ENCODE peak calls at places on chromosomes 7 and 10, in seven cellular contexts. A is gastrocnemius medialis; W is neural crest cell; Z is natural killer cell; H is CD4-positive, alpha-beta T cell; C is IMR-90; U is coronary artery. N is an unnamed sample.

GRCh38 chr7:41885748-41886147 is 182.9 kb upstream of the INHBA start:
- DNase-seq in A (no peak), W (no peak), Z (no peak), H (no peak), C (peak), U (no peak), N (no peak)

GRCh38 chr10:100359529-100360150 is 12.6 kb downstream of the SCD start:
- DNase-seq in A (no peak), W (no peak), Z (no peak), H (no peak), C (no peak), U (no peak), N (no peak)

GRCh38 chr10:84354623-84355022 is 26.2 kb downstream of the CCSER2 start:
- DNase-seq in A (no peak), W (no peak), Z (no peak), H (no peak), C (no peak), U (no peak), N (no peak)

GRCh38 chr10:593016-593415 is 96.5 kb downstream of the DIP2C start:
- DNase-seq in A (no peak), W (no peak), Z (no peak), H (no peak), C (no peak), U (no peak), N (no peak)

GRCh38 chr7:1243964-1244416 is 11.3 kb downstream of the UNCX start:
- DNase-seq in A (no peak), W (no peak), Z (no peak), H (no peak), C (no peak), U (no peak), N (no peak)

GRCh38 chr10:81981724-81982123 is 106.7 kb downstream of the NRG3 start:
- DNase-seq in A (no peak), W (no peak), Z (no peak), H (no peak), C (no peak), U (no peak), N (no peak)

GRCh38 chr7:26356929-26357792 is 65.5 kb downstream of the SNX10 start:
- DNase-seq in A (no peak), W (no peak), Z (no peak), H (no peak), C (no peak), U (no peak), N (no peak)

GRCh38 chr10:69360485-69361302 is 56.0 kb downstream of the TACR2 start:
- DNase-seq in A (peak), W (no peak), Z (no peak), H (no peak), C (peak), U (peak), N (no peak)

GRCh38 chr10:129756912-129757861 is 206.9 kb downstream of the EBF3 start:
- DNase-seq in A (no peak), W (no peak), Z (no peak), H (no peak), C (no peak), U (no peak), N (no peak)

GRCh38 chr10:6009159-6009558 is 31.8 kb upstream of the IL15RA start:
- DNase-seq in A (no peak), W (no peak), Z (no peak), H (no peak), C (peak), U (no peak), N (no peak)

GRCh38 chr7:16028103-16028502 is 341.6 kb upstream of the MEOX2 start:
- DNase-seq in A (no peak), W (no peak), Z (no peak), H (no peak), C (peak), U (no peak), N (no peak)

GRCh38 chr7:27172823-27173411 is 1.2 kb downstream of the HOXA10 start:
- DNase-seq in A (peak), W (no peak), Z (no peak), H (no peak), C (no peak), U (no peak), N (peak)

GRCh38 chr10:12473491-12473890 is 124.1 kb downstream of the CAMK1D start:
- DNase-seq in A (no peak), W (no peak), Z (no peak), H (no peak), C (no peak), U (no peak), N (no peak)

GRCh38 chr7:156220701-156221100 is 408.4 kb upstream of the SHH start:
- DNase-seq in A (no peak), W (no peak), Z (no peak), H (no peak), C (no peak), U (peak), N (no peak)

GRCh38 chr7:128701062-128701785 is 29.1 kb downstream of the GARIN1A start:
- DNase-seq in A (no peak), W (no peak), Z (no peak), H (no peak), C (no peak), U (no peak), N (no peak)

GRCh38 chr10:47357911-47358310 is 9.7 kb downstream of the RBP3 start:
- DNase-seq in A (no peak), W (no peak), Z (no peak), H (no peak), C (no peak), U (peak), N (no peak)

GRCh38 chr7:99210265-99210970 is 2.5 kb upstream of the KPNA7 start:
- DNase-seq in A (no peak), W (no peak), Z (no peak), H (no peak), C (no peak), U (no peak), N (no peak)

GRCh38 chr7:147279516-147279915 is 1162.9 kb downstream of the CNTNAP2 start:
- DNase-seq in A (no peak), W (no peak), Z (no peak), H (no peak), C (no peak), U (no peak), N (no peak)

GRCh38 chr7:24980695-24981543 is 941 bp upstream of the OSBPL3 start:
- DNase-seq in A (no peak), W (no peak), Z (peak), H (peak), C (peak), U (no peak), N (no peak)

GRCh38 chr7:24978837-24979469 is 1.0 kb downstream of the OSBPL3 start:
- DNase-seq in A (no peak), W (peak), Z (peak), H (no peak), C (no peak), U (no peak), N (no peak)

GRCh38 chr7:24981544-24981951 is 1.6 kb upstream of the OSBPL3 start:
- DNase-seq in A (peak), W (peak), Z (peak), H (peak), C (peak), U (peak), N (no peak)

GRCh38 chr7:24979470-24979862 is 512 bp downstream of the OSBPL3 start:
- DNase-seq in A (peak), W (peak), Z (peak), H (peak), C (peak), U (no peak), N (peak)

GRCh38 chr7:24979863-24980694 is at the start of gene OSBPL3:
- DNase-seq in A (peak), W (peak), Z (peak), H (peak), C (peak), U (peak), N (peak)
- TF ChIP-seq CTCF in A (no peak), W (peak), Z (no peak), H (peak), C (peak), U (no peak), N (peak)

DNA sequence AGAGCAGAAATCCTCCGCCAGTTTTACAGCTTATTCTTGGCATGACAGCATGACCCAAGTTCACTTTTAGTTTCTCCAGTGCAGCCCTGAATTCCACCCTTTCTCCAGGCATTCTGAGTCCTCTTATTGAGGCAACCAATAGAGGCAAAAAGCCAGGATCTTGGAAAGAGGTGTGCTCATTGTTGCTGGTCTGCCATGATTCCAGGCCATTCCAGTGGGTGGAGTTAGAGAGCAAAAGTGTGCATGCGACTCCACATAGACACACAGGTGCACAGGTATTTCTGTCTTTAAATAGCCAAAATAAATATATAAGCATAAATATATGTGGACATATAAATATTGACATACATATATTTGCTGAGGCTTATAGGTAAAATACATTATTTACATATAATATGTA is 224.7 kb upstream of the ADARB2 start:
- DNase-seq in A (no peak), W (no peak), Z (no peak), H (no peak), C (no peak), U (no peak), N (no peak)
- TF ChIP-seq CTCF in A (no peak), W (peak), Z (no peak), H (no peak), C (no peak), U (no peak), N (no peak)

GRCh38 chr10:91409069-91409868 is 875 bp upstream of the HECTD2 start:
- DNase-seq in A (peak), W (peak), Z (no peak), H (peak), C (peak), U (peak), N (no peak)
- TF ChIP-seq CTCF in A (no peak), W (no peak), Z (no peak), H (no peak), C (no peak), U (no peak), N (no peak)

GRCh38 chr7:90595341-90595800 is 750 bp upstream of the CDK14 start:
- DNase-seq in A (no peak), W (peak), Z (no peak), H (no peak), C (peak), U (no peak), N (no peak)

GRCh38 chr7:90594791-90595317 is 1.3 kb upstream of the CDK14 start:
- DNase-seq in A (peak), W (no peak), Z (no peak), H (no peak), C (peak), U (peak), N (no peak)

GRCh38 chr7:90596745-90597526 is 815 bp downstream of the CDK14 start:
- DNase-seq in A (no peak), W (no peak), Z (no peak), H (no peak), C (peak), U (no peak), N (no peak)

GRCh38 chr7:90597527-90597871 is 1.4 kb downstream of the CDK14 start:
- DNase-seq in A (no peak), W (no peak), Z (no peak), H (no peak), C (no peak), U (no peak), N (no peak)

DNA sequence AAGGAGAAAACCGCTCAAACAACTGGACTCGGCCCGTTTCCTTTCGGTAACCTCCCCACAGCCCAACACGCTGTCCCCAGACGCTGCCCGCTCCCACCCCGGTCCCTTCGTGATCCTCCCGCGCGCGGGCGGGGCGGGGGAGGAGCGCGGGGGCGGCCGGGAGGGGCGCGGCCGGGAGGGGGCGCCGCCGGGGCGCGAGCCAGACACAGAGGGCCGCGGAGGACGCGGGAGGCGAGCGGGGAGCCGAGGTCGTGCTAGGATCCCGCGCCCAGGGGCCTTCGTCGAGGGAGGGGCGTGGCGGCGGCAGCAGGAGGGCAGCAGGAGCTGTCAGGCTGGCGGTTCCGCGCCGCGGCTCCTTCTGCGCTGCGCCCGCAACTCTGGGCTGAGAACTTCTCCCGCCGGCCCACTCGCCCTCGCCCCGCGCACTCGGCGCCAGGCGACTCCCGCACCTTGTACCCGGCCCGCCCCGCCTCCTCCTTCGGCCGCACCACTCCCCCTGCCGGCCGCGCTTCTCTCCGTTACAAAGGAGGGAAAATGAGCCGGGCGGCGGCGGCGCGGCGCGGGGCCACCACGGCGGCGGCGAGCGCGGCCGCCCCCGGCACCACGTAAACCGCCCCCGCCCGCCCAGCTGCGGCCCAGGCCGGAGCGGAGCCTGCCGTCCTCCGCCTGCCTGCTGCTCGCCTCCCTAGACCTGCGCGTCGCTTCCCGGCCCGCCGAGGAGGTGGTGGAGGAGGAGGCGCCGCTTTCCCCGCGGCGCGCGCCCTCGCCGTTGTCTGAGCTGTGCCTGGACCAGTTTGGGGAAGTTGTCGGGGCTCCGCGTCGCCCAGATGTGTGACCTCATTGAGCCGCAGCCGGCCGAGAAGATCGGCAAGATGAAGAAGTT is at the start of gene CDK14:
- DNase-seq in A (peak), W (peak), Z (peak), H (no peak), C (peak), U (peak), N (peak)
- TF ChIP-seq CTCF in A (peak), W (peak), Z (no peak), H (no peak), C (peak), U (peak), N (peak)

DNA sequence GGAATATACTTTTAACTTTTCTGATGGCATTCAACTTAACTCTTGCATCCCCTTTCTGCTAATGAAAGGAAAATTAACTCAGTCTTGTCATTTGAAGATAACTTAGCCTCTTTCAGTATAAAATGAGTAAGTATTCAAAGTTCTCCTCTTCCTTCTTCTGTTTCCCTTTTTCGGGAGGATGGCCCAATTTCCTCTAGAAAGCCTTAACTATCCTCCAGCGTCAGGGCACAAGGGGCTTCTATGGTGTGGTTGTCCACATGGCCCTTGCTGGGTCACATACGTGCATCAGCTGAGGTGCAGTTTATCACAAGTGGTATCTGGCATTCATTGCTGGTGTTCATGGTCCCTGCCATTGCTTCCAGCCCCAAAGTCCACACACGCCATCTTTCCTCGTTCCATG is 17.8 kb upstream of the GSAP start:
- DNase-seq in A (no peak), W (no peak), Z (no peak), H (no peak), C (no peak), U (no peak), N (no peak)
- TF ChIP-seq CTCF in A (no peak), W (no peak), Z (no peak), H (no peak), C (no peak), U (no peak), N (no peak)

DNA sequence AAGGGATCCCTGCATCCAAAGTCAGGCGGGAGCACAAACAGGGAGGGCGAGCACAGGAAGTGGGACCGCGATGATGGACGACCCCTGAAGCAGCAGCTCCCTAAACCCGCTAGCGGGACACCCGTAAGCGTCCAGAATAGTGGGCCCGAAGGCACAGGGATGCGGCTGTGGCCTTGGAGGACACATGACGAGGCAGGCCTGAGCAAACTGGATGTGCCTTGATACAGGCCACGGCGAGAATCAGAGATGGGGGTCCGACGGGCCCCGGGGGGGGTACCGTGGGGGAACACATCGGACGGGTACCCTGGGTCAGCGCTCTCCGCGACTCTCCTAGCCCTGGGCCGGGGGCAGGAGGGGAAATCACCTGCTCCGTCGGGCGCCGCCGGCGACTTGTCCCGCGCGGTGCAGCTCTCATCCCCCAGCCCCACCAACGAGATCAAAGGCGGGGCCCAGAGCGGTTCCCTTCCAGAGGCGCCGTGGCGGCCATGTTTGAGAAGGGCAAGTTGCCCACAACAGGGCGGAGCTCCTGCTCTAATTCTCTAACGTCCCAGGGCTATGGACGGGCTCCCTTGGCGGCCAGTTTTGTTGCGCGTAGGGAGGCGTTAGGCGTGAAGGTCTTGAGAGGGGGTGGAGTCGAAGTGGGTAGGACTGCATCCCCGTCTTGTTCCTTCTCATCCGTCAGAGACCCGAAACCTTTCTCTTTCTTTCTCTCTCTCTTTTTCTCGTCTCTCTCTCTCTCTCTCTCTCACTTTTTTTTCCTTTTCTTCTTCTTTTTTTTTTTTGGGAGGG is at the start of gene CUEDC2:
- DNase-seq in A (peak), W (peak), Z (peak), H (peak), C (peak), U (peak), N (peak)
- TF ChIP-seq CTCF in A (no peak), W (no peak), Z (no peak), H (no peak), C (peak), U (no peak), N (no peak)

GRCh38 chr7:83058667-83059066 is 104.0 kb downstream of the PCLO start:
- DNase-seq in A (no peak), W (no peak), Z (no peak), H (no peak), C (no peak), U (no peak), N (no peak)
- TF ChIP-seq CTCF in A (no peak), W (no peak), Z (no peak), H (no peak), C (no peak), U (no peak), N (no peak)

GRCh38 chr7:5065107-5065407 is 19.4 kb downstream of the RBAK start:
- DNase-seq in A (no peak), W (no peak), Z (no peak), H (no peak), C (no peak), U (no peak), N (no peak)
- TF ChIP-seq CTCF in A (no peak), W (no peak), Z (no peak), H (no peak), C (no peak), U (no peak), N (no peak)

DNA sequence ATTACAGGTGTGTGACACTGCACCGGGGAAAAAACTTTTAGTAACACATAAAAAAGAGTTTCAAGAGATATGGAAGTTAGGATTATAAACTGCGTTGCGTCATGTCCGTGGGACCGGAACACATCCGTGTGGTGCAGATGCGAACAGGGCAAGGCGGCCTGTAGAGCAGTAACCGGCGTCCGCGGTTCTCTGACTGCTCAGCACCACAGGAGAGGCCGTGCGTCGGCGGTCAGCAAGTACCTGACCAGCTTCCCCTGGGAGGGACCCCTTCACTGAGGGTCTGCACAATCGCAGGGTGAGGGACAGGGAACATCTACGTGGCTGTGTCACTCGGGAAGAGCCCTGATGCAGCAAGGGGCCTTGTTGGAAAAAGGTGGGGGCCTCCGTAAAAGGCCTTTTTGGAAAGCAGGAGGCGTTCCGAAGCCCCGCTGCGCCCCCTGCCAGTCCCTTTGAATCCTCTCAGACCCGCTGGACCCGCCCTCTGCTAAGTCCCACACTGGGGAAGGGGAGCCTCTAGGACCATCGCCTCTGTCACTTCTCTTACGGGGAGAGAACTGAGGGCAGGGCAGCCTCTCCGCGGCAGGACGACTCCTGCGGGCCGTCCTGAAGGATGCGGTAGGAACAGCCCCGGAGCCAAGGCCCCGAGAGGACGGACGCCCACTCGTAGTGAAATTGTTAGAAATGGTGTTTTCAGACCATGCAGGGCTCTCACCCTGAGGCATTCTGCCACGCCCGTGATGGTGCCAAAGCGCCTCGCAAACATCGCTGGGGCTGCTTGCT is 771.6 kb upstream of the COBL start:
- DNase-seq in A (no peak), W (peak), Z (no peak), H (no peak), C (no peak), U (no peak), N (no peak)
- TF ChIP-seq CTCF in A (no peak), W (peak), Z (no peak), H (no peak), C (no peak), U (no peak), N (no peak)

DNA sequence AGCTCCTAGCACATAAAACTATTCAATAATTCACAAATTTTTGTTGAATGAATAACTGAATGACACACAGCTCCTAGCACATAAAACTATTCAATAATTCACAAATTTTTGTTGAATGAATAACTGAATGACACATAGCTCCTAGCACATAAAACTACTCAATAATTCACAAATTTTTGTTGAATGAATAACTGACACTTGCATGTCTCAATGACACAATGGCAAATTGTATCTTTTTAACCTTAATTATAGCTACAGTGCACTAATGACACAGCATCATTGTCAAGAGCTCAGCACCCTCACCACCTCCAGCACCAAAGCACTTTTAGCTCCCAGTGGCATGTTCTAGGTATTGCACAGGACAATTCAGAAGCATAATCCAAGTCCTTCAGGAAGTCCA is 131.6 kb downstream of the PDE1C start:
- DNase-seq in A (no peak), W (no peak), Z (no peak), H (no peak), C (peak), U (no peak), N (no peak)
- TF ChIP-seq CTCF in A (no peak), W (peak), Z (no peak), H (no peak), C (peak), U (no peak), N (no peak)

N was measured in CD14-positive monocyte.